ENCODE peak calls at places on chromosome 3, in ten cellular contexts. Y is pancreas; A is WERI-Rb-1; H is stimulated activated CD8-positive, alpha-beta memory T cell treated with anti-CD3 and anti-CD28 coated beads, Interleukin-7, amount 100 ng/mL, for 24 hours; Q is ACHN; I is stimulated activated naive CD4-positive, alpha-beta T cell; T is GM12891; B is right atrium auricular region; O is A549; G is activated CD8-positive, alpha-beta memory T cell treated with anti-CD3 and anti-CD28 coated beads for 48 hours. J is an unnamed sample.

GRCh38 chr3:176939022-176939817 is 258.1 kb downstream of the TBL1XR1 start:
- DNase-seq in Y (no peak), A (peak), H (no peak), Q (peak), I (peak), T (peak), B (no peak), O (peak), G (no peak), J (peak)

GRCh38 chr3:189249987-189250386 is 78.2 kb downstream of the TPRG1 start:
- DNase-seq in Y (no peak), A (no peak), H (no peak), Q (no peak), I (no peak), T (no peak), B (no peak), O (no peak), G (no peak), J (no peak)

GRCh38 chr3:12135029-12135634 is 23.6 kb downstream of the TIMP4 start:
- DNase-seq in Y (peak), A (peak), H (peak), Q (peak), I (peak), T (peak), B (peak), O (peak), G (peak), J (peak)

GRCh38 chr3:124395165-124395564 is 335.1 kb upstream of the UMPS start:
- DNase-seq in Y (no peak), A (no peak), H (no peak), Q (no peak), I (no peak), T (no peak), B (no peak), O (no peak), G (no peak), J (no peak)

GRCh38 chr3:34176723-34177122 is 378.3 kb downstream of the PDCD6IP start:
- DNase-seq in Y (no peak), A (no peak), H (no peak), Q (no peak), I (no peak), T (no peak), B (no peak), O (no peak), G (no peak), J (no peak)

GRCh38 chr3:8629151-8630021 is 15.2 kb downstream of the SSUH2 start:
- DNase-seq in Y (no peak), A (no peak), H (peak), Q (peak), I (no peak), T (peak), B (no peak), O (peak), G (peak), J (peak)

GRCh38 chr3:198028718-198029117 is 68.7 kb downstream of the LMLN start:
- DNase-seq in Y (no peak), A (no peak), H (no peak), Q (no peak), I (no peak), T (no peak), B (no peak), O (no peak), G (no peak), J (no peak)

GRCh38 chr3:128997486-128997885 is 3.6 kb upstream of the CFAP92 start:
- DNase-seq in Y (no peak), A (no peak), H (no peak), Q (no peak), I (no peak), T (no peak), B (no peak), O (no peak), G (no peak), J (no peak)

GRCh38 chr3:30553641-30554316 is 52.6 kb upstream of the TGFBR2 start:
- DNase-seq in Y (no peak), A (no peak), H (no peak), Q (peak), I (no peak), T (no peak), B (no peak), O (peak), G (no peak), J (no peak)

J was measured in stimulated activated naive CD8-positive, alpha-beta T cell treated with anti-CD3 and anti-CD28 coated beads, Interleukin-15, amount 100 ng/mL, for 72 hours.